ENCODE peak calls at places on chromosomes 2 and 18, in five cellular contexts. M is activated T-cell treated with anti-CD3 and anti-CD28 coated beads, Interleukin-2, amount 50 U/mL, for 1 hour; P is activated T-helper 9 cell treated with anti-CD3 and anti-CD28 coated beads, Interleukin-2, amount 50 U/mL, for 16 hours; G is H54; L is AG08395. Y is an unnamed sample.

GRCh38 chr2:222862915-222863544 is 2.2 kb downstream of the ACSL3 start:
- DNase-seq in P (no peak), M (no peak), L (no peak), G (no peak), Y (no peak)

GRCh38 chr2:60819155-60819862 is 62.1 kb upstream of the REL start:
- DNase-seq in L (no peak), G (no peak), M (peak), P (peak), Y (peak)

GRCh38 chr2:100291152-100291970 is 30.9 kb downstream of the LONRF2 start:
- DNase-seq in P (peak), G (peak), M (peak), L (peak), Y (no peak)

GRCh38 chr18:79945118-79946042 is 6.1 kb downstream of the SLC66A2 start:
- DNase-seq in L (no peak), M (no peak), P (no peak), G (no peak), Y (no peak)

GRCh38 chr2:1648241-1649102 is 95.8 kb downstream of the PXDN start:
- DNase-seq in P (no peak), G (no peak), L (no peak), M (no peak), Y (no peak)

GRCh38 chr18:677951-678363 is 20.5 kb downstream of the TYMS start:
- DNase-seq in G (no peak), P (no peak), M (no peak), L (no peak), Y (no peak)

GRCh38 chr2:191301971-191302370 is 56.8 kb downstream of the MYO1B start:
- DNase-seq in M (no peak), L (no peak), G (no peak), P (no peak), Y (no peak)

GRCh38 chr2:43495727-43496126 is 100.1 kb downstream of the THADA start:
- DNase-seq in G (no peak), P (no peak), L (no peak), M (no peak), Y (no peak)

GRCh38 chr2:25194576-25195122 is 26.3 kb upstream of the POMC start:
- DNase-seq in L (no peak), G (no peak), P (no peak), M (no peak), Y (no peak)

GRCh38 chr2:1873343-1873742 is 129.0 kb upstream of the PXDN start:
- DNase-seq in L (no peak), M (no peak), G (no peak), P (no peak), Y (no peak)

GRCh38 chr2:98576666-98577312 is 31.5 kb downstream of the COA5 start:
- DNase-seq in L (no peak), M (no peak), P (no peak), G (no peak), Y (no peak)

GRCh38 chr2:36963106-36963505 is 3.2 kb downstream of the STRN start:
- DNase-seq in L (no peak), M (no peak), P (no peak), G (no peak), Y (no peak)

GRCh38 chr2:142642654-142643053 is 234.8 kb upstream of the KYNU start:
- DNase-seq in L (no peak), M (no peak), P (no peak), G (no peak), Y (no peak)

GRCh38 chr2:42698940-42699339 is 65.0 kb downstream of the OXER1 start:
- DNase-seq in G (no peak), M (no peak), L (no peak), P (no peak), Y (no peak)

GRCh38 chr2:203451011-203451410 is 84.1 kb downstream of the RAPH1 start:
- DNase-seq in L (peak), P (no peak), G (no peak), M (no peak), Y (no peak)

GRCh38 chr18:21910906-21911305 is 170.3 kb downstream of the MIB1 start:
- DNase-seq in M (no peak), G (no peak), L (no peak), P (no peak), Y (no peak)

GRCh38 chr2:20229322-20230201 is 4.6 kb upstream of the SDC1 start:
- DNase-seq in L (peak), G (no peak), M (no peak), P (no peak), Y (peak)

GRCh38 chr18:10685484-10685883 is 159.7 kb downstream of the NAPG start:
- DNase-seq in L (no peak), M (no peak), P (no peak), G (no peak), Y (no peak)

GRCh38 chr2:33810046-33810835 is 211.1 kb upstream of the FAM98A start:
- DNase-seq in L (peak), M (no peak), P (no peak), G (no peak), Y (no peak)

GRCh38 chr2:46832543-46832942 is 83.1 kb downstream of the MCFD2 start:
- DNase-seq in M (no peak), P (no peak), G (no peak), L (no peak), Y (no peak)

GRCh38 chr18:62759704-62760402 is 44.5 kb downstream of the PHLPP1 start:
- DNase-seq in L (peak), P (no peak), G (peak), M (no peak), Y (no peak)

GRCh38 chr2:240519396-240520142 is 38.2 kb downstream of the ANKMY1 start:
- DNase-seq in L (peak), P (no peak), G (no peak), M (no peak), Y (no peak)

GRCh38 chr2:42706836-42707235 is 57.1 kb downstream of the OXER1 start:
- DNase-seq in P (no peak), L (no peak), M (no peak), G (no peak), Y (no peak)

GRCh38 chr18:2513616-2514015 is 57.7 kb downstream of the METTL4 start:
- DNase-seq in M (no peak), L (no peak), P (no peak), G (no peak), Y (no peak)

GRCh38 chr18:52936931-52937330 is 596.9 kb downstream of the DCC start:
- DNase-seq in L (no peak), P (no peak), G (no peak), M (no peak), Y (no peak)

GRCh38 chr2:11068079-11068741 is 87.1 kb upstream of the SLC66A3 start:
- DNase-seq in P (no peak), M (no peak), G (no peak), L (no peak), Y (no peak)

GRCh38 chr2:218257390-218257981 is 3.3 kb upstream of the GPBAR1 start:
- DNase-seq in G (no peak), P (peak), L (no peak), M (peak), Y (no peak)

GRCh38 chr2:150548527-150548926 is 61.1 kb upstream of the RND3 start:
- DNase-seq in P (no peak), M (no peak), G (peak), L (no peak), Y (no peak)

GRCh38 chr2:47004905-47005495 is 89.4 kb upstream of the MCFD2 start:
- DNase-seq in P (no peak), L (no peak), G (no peak), M (no peak), Y (no peak)

GRCh38 chr18:59383831-59384230 is 24.8 kb upstream of the LMAN1 start:
- DNase-seq in L (no peak), P (no peak), M (no peak), G (no peak), Y (no peak)

GRCh38 chr2:173326806-173327205 is 27.9 kb upstream of the CDCA7 start:
- DNase-seq in P (no peak), M (no peak), L (peak), G (no peak), Y (no peak)

GRCh38 chr18:72674710-72675109 is 130.6 kb upstream of the CBLN2 start:
- DNase-seq in G (no peak), M (no peak), L (no peak), P (no peak), Y (no peak)

GRCh38 chr2:240965296-240965904 is 33.0 kb upstream of the SNED1 start:
- DNase-seq in L (no peak), G (no peak), P (no peak), M (peak), Y (no peak)

GRCh38 chr2:226031962-226032441 is 632.5 kb downstream of the NYAP2 start:
- DNase-seq in L (peak), M (no peak), G (no peak), P (no peak), Y (no peak)

GRCh38 chr2:28343971-28344715 is 48.5 kb upstream of the FOSL2 start:
- DNase-seq in G (no peak), M (no peak), P (no peak), L (no peak), Y (no peak)

GRCh38 chr2:65974067-65974723 is 460.7 kb upstream of the MEIS1 start:
- DNase-seq in P (no peak), M (no peak), G (no peak), L (no peak), Y (no peak)

Y was measured in ascending aorta.